ENCODE peak calls at places on chromosomes 1 and 21, in five cellular contexts. J, K, U, O and V are unnamed samples.

GRCh38 chr1:84286071-84286470 is 15.4 kb upstream of the SAMD13 start:
- DNase-seq in J (no peak), K (no peak), U (no peak), O (peak; percentile 94), V (no peak)

GRCh38 chr21:15423676-15424445 is 305.9 kb upstream of the USP25 start:
- DNase-seq in J (no peak), K (no peak), U (no peak), O (no peak), V (no peak)

GRCh38 chr1:222995230-222995580 is 147.8 kb downstream of the TLR5 start:
- DNase-seq in J (no peak), K (no peak), U (no peak), O (no peak), V (no peak)

GRCh38 chr1:68211781-68212180 is 20.5 kb downstream of the WLS start:
- DNase-seq in J (no peak), K (no peak), U (no peak), O (no peak), V (no peak)

GRCh38 chr1:118984086-118984989 is 3.8 kb downstream of the TBX15 start:
- DNase-seq in J (no peak), K (no peak), U (no peak), O (peak; percentile 5), V (no peak)

GRCh38 chr1:35470964-35471613 is 86.1 kb downstream of the KIAA0319L start:
- DNase-seq in J (no peak), K (no peak), U (no peak), O (no peak), V (no peak)

GRCh38 chr1:156499703-156500577 is 635 bp downstream of the MEF2D start:
- DNase-seq in J (no peak), K (peak; percentile 57), U (peak; percentile 57), O (peak; percentile 46), V (no peak)

GRCh38 chr1:27153927-27154358 is 982 bp downstream of the SLC9A1 start:
- DNase-seq in J (no peak), K (no peak), U (no peak), O (no peak), V (no peak)

GRCh38 chr1:98364544-98364943 is 297.0 kb upstream of the SNX7 start:
- DNase-seq in J (no peak), K (no peak), U (no peak), O (no peak), V (no peak)

GRCh38 chr1:6134741-6135510 is 45.2 kb downstream of the CHD5 start:
- DNase-seq in J (no peak), K (no peak), U (no peak), O (no peak), V (no peak)

GRCh38 chr1:9891207-9891606 is 18.9 kb downstream of the CTNNBIP1 start:
- DNase-seq in J (peak; percentile 62), K (no peak), U (no peak), O (peak; percentile 26), V (no peak)

GRCh38 chr1:164602480-164603093 is 43.6 kb downstream of the PBX1 start:
- DNase-seq in J (no peak), K (no peak), U (no peak), O (peak; percentile 52), V (peak; percentile 83)
- H3K27ac ChIP-seq in J (no peak overlapping the region), K (no peak overlapping the region), U (no peak overlapping the region), O (peak overlapping the region; percentile 44), V (peak overlapping the region; percentile 61)

GRCh38 chr21:23480591-23481270 is 2126.6 kb downstream of the MRPL39 start:
- DNase-seq in J (no peak), K (no peak), U (no peak), O (no peak), V (no peak)

GRCh38 chr21:23475518-23476189 is 2131.6 kb downstream of the MRPL39 start:
- DNase-seq in J (no peak), K (no peak), U (no peak), O (no peak), V (no peak)

GRCh38 chr21:23478381-23478780 is 2128.9 kb downstream of the MRPL39 start:
- DNase-seq in J (no peak), K (no peak), U (no peak), O (no peak), V (no peak)
- H3K27ac ChIP-seq in J (no peak overlapping the region), K (no peak overlapping the region), U (no peak overlapping the region), O (no peak overlapping the region), V (no peak overlapping the region)

GRCh38 chr1:3175486-3175885 is 106.5 kb downstream of the PRDM16 start:
- DNase-seq in J (no peak), K (no peak), U (no peak), O (no peak), V (no peak)
- H3K27ac ChIP-seq in J (peak overlapping the region; percentile 28), K (no peak overlapping the region), U (no peak overlapping the region), O (no peak overlapping the region), V (peak overlapping the region; percentile 85)

GRCh38 chr1:175470591-175470990 is 272.8 kb downstream of the TNR start:
- DNase-seq in J (no peak), K (no peak), U (no peak), O (no peak), V (no peak)
- H3K27ac ChIP-seq in J (peak overlapping the region; percentile 49), K (no peak overlapping the region), U (no peak overlapping the region), O (no peak overlapping the region), V (no peak overlapping the region)

GRCh38 chr1:234584926-234585325 is 25.1 kb downstream of the IRF2BP2 start:
- DNase-seq in J (no peak), K (no peak), U (no peak), O (no peak), V (no peak)
- H3K27ac ChIP-seq in J (no peak overlapping the region), K (no peak overlapping the region), U (no peak overlapping the region), O (no peak overlapping the region), V (peak overlapping the region; percentile 68)

DNA sequence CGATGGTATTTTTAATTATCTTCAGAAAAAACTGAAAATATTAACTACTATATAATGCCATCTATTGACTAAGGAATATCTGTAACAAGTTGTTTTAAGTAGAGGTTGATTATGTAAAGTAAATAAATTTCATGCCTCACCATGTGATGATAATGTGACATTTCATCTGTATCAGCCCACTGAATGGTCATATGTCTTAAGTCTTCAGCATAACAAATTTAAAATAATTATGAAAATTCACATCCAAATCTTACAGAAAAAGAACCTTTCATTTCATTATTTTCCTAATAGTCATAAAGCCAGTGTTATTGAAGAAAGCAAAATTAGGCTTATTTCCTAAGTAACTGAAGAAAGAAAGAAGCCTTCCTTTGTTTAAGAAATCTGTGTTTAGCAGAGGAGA is 72.6 kb downstream of the ITGB3BP start:
- DNase-seq in J (no peak), K (no peak), U (no peak), O (no peak), V (no peak)
- H3K27ac ChIP-seq in J (no peak overlapping the region), K (no peak overlapping the region), U (no peak overlapping the region), O (no peak overlapping the region), V (no peak overlapping the region)